ENCODE peak calls at places on chromosomes 5 and 9, in five cellular contexts. One of them, this sample, is unnamed.

GRCh38 chr9:91786132-91786896 is 163.7 kb downstream of the ROR2 start:
- DNase-seq in K562: peak; percentile 63
- DNase-seq in HepG2: no peak
- DNase-seq in GM12878: no peak
- DNase-seq in H1: no peak
- DNase-seq in this sample: no peak

GRCh38 chr5:87155076-87155475 is 112.6 kb upstream of the RASA1 start:
- DNase-seq in GM12878: no peak
- DNase-seq in HepG2: no peak
- DNase-seq in K562: no peak
- DNase-seq in H1: no peak
- DNase-seq in this sample: no peak

GRCh38 chr5:88883566-88884434 is 816 bp upstream of the MEF2C start:
- DNase-seq in H1: peak; percentile 77
- DNase-seq in K562: peak; percentile 47
- DNase-seq in HepG2: no peak
- DNase-seq in GM12878: no peak
- DNase-seq in this sample: peak; percentile 69

GRCh38 chr9:75855509-75855908 is 35.0 kb upstream of the PCSK5 start:
- DNase-seq in K562: no peak
- DNase-seq in H1: no peak
- DNase-seq in HepG2: peak; percentile 13
- DNase-seq in GM12878: no peak
- DNase-seq in this sample: no peak

GRCh38 chr5:180334751-180335613 is 18.2 kb downstream of the GFPT2 start:
- DNase-seq in HepG2: no peak
- DNase-seq in K562: no peak
- DNase-seq in GM12878: no peak
- DNase-seq in H1: no peak
- DNase-seq in this sample: no peak

GRCh38 chr9:95102001-95102433 is 215.5 kb downstream of the FANCC start:
- DNase-seq in H1: no peak
- DNase-seq in GM12878: no peak
- DNase-seq in HepG2: no peak
- DNase-seq in K562: no peak
- DNase-seq in this sample: no peak

GRCh38 chr9:123607479-123607878 is 251.5 kb downstream of the CRB2 start:
- DNase-seq in GM12878: no peak
- DNase-seq in K562: no peak
- DNase-seq in HepG2: peak; percentile 47
- DNase-seq in H1: peak; percentile 16
- DNase-seq in this sample: no peak

GRCh38 chr9:89872426-89872912 is 267.7 kb downstream of the GADD45G start:
- DNase-seq in GM12878: no peak
- DNase-seq in K562: no peak
- DNase-seq in H1: no peak
- DNase-seq in HepG2: no peak
- DNase-seq in this sample: no peak

GRCh38 chr5:38742821-38743220 is 103.0 kb upstream of the OSMR start:
- DNase-seq in K562: no peak
- DNase-seq in H1: no peak
- DNase-seq in GM12878: no peak
- DNase-seq in HepG2: no peak
- DNase-seq in this sample: no peak

GRCh38 chr9:69822091-69822750 is 1.6 kb downstream of the CFAP95 start:
- DNase-seq in GM12878: no peak
- DNase-seq in K562: peak; percentile 13
- DNase-seq in HepG2: no peak
- DNase-seq in H1: no peak
- DNase-seq in this sample: no peak

GRCh38 chr9:69120380-69121154 is 53.5 kb upstream of the TJP2 start:
- DNase-seq in GM12878: no peak
- DNase-seq in K562: no peak
- DNase-seq in H1: peak; percentile 91
- DNase-seq in HepG2: peak; percentile 81
- DNase-seq in this sample: no peak

GRCh38 chr9:21434202-21435014 is 5.8 kb upstream of the IFNA1 start:
- DNase-seq in H1: peak; percentile 66
- DNase-seq in HepG2: peak; percentile 52
- DNase-seq in K562: no peak
- DNase-seq in GM12878: no peak
- DNase-seq in this sample: peak; percentile 16

GRCh38 chr5:169576181-169576598 is 7.4 kb upstream of the SPDL1 start:
- DNase-seq in K562: no peak
- DNase-seq in H1: no peak
- DNase-seq in HepG2: no peak
- DNase-seq in GM12878: no peak
- DNase-seq in this sample: no peak

GRCh38 chr9:113479150-113479761 is 15.7 kb downstream of the RGS3 start:
- DNase-seq in GM12878: no peak
- DNase-seq in K562: no peak
- DNase-seq in HepG2: no peak
- DNase-seq in H1: no peak
- DNase-seq in this sample: no peak

GRCh38 chr5:172492097-172492840 is 37.9 kb upstream of the SH3PXD2B start:
- DNase-seq in K562: no peak
- DNase-seq in HepG2: no peak
- DNase-seq in GM12878: no peak
- DNase-seq in H1: no peak
- DNase-seq in this sample: no peak

GRCh38 chr5:134503937-134504437 is 21.5 kb upstream of the JADE2 start:
- DNase-seq in K562: no peak
- DNase-seq in GM12878: no peak
- DNase-seq in H1: no peak
- DNase-seq in HepG2: peak; percentile 15
- DNase-seq in this sample: no peak

GRCh38 chr5:179679014-179679674 is 1.7 kb downstream of the CBY3 start:
- DNase-seq in GM12878: no peak
- DNase-seq in HepG2: no peak
- DNase-seq in H1: peak; percentile 89
- DNase-seq in K562: peak; percentile 17
- DNase-seq in this sample: peak; percentile 66

GRCh38 chr9:34506623-34507022 is 16.2 kb downstream of the ENHO start:
- DNase-seq in GM12878: no peak
- DNase-seq in HepG2: no peak
- DNase-seq in H1: no peak
- DNase-seq in K562: no peak
- DNase-seq in this sample: no peak

GRCh38 chr9:84230355-84231136 is 110.0 kb downstream of the SLC28A3 start:
- DNase-seq in HepG2: no peak
- DNase-seq in GM12878: no peak
- DNase-seq in K562: no peak
- DNase-seq in H1: no peak
- DNase-seq in this sample: no peak

GRCh38 chr9:98860871-98861293 is 53.4 kb downstream of the GALNT12 start:
- DNase-seq in GM12878: no peak
- DNase-seq in H1: no peak
- DNase-seq in K562: no peak
- DNase-seq in HepG2: no peak
- DNase-seq in this sample: peak; percentile 49

GRCh38 chr9:108634164-108634563 is 221.6 kb downstream of the ACTL7B start:
- DNase-seq in HepG2: no peak
- DNase-seq in H1: no peak
- DNase-seq in GM12878: no peak
- DNase-seq in K562: no peak
- DNase-seq in this sample: no peak

GRCh38 chr5:123120197-123120596 is 31.2 kb downstream of the PRDM6 start:
- DNase-seq in H1: no peak
- DNase-seq in GM12878: no peak
- DNase-seq in K562: peak; percentile 20
- DNase-seq in HepG2: no peak
- DNase-seq in this sample: peak; percentile 41

GRCh38 chr5:115068239-115069086 is 101.2 kb downstream of the TRIM36 start:
- DNase-seq in GM12878: peak; percentile 57
- DNase-seq in HepG2: peak; percentile 73
- DNase-seq in K562: no peak
- DNase-seq in H1: no peak
- DNase-seq in this sample: no peak

GRCh38 chr5:134088291-134088690 is 26.2 kb upstream of the TCF7 start:
- DNase-seq in K562: no peak
- DNase-seq in H1: no peak
- DNase-seq in GM12878: no peak
- DNase-seq in HepG2: no peak
- DNase-seq in this sample: no peak

GRCh38 chr5:118554991-118555390 is 433.4 kb downstream of the DTWD2 start:
- DNase-seq in GM12878: no peak
- DNase-seq in K562: no peak
- DNase-seq in HepG2: no peak
- DNase-seq in H1: no peak
- DNase-seq in this sample: no peak

GRCh38 chr9:129225815-129226214 is 47.8 kb upstream of the IER5L start:
- DNase-seq in K562: peak; percentile 58
- DNase-seq in GM12878: no peak
- DNase-seq in H1: no peak
- DNase-seq in HepG2: no peak
- DNase-seq in this sample: peak; percentile 87

GRCh38 chr5:64147849-64148441 is 17.7 kb upstream of the RNF180 start:
- DNase-seq in HepG2: peak; percentile 7
- DNase-seq in GM12878: no peak
- DNase-seq in H1: peak; percentile 74
- DNase-seq in K562: peak; percentile 16
- DNase-seq in this sample: peak; percentile 47

GRCh38 chr9:81826541-81826906 is 101.7 kb upstream of the SPATA31D4 start:
- DNase-seq in K562: no peak
- DNase-seq in H1: no peak
- DNase-seq in HepG2: no peak
- DNase-seq in GM12878: no peak
- DNase-seq in this sample: no peak

DNA sequence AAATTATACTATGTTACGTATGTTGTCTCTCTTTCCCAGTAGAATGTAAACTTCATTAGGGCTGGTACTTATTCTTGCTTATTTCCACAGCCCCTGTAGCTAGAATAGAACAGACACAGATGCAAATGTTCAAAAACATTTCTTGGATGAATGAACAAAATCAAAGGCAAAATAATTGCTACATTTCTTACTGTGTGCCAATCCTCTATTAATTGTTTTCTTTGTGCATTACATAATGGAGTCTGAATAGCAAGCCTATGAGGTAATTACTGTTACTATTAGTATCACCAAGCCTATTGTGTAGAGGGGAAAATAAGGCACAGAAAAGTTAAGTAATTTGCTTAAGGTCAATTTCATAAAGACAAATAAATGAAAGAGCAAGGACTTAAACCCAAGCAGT is 775 bp upstream of the OR13C2 start:
- DNase-seq in HepG2: no peak
- DNase-seq in GM12878: no peak
- DNase-seq in K562: no peak
- DNase-seq in H1: no peak
- DNase-seq in this sample: no peak
- TF ChIP-seq MAX in HepG2: no peak
- TF ChIP-seq MAX in GM12878: no peak
- TF ChIP-seq MAX in K562: no peak
- TF ChIP-seq MAX in H1: no peak
- TF ChIP-seq MAX in this sample: no peak

DNA sequence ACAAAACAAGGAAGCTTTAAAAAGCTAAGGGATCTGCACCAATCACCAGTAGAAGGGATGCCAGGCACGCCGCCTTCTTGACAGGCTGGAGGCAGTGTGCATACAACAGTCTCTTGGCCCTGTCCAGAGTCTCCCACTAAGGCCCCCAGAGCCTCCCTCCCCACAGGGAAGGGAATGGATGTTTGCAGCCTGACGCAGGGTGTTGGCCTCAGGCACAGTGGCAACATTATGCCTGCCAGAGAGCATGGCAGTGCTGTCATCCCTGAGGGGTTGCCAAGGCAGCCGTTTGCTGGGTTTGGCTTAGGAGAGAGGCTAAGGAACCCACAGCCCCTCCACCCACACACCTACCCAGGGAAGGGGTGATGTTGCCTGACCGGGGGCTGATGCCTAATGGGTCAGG is 4.8 kb downstream of the HBEGF start:
- DNase-seq in H1: no peak
- DNase-seq in GM12878: no peak
- DNase-seq in K562: no peak
- DNase-seq in HepG2: no peak
- DNase-seq in this sample: no peak
- TF ChIP-seq RFX5 in H1: no peak
- TF ChIP-seq RFX5 in GM12878: no peak
- TF ChIP-seq RFX5 in K562: no peak
- TF ChIP-seq RFX5 in HepG2: no peak
- TF ChIP-seq RFX5 in this sample: no peak

DNA sequence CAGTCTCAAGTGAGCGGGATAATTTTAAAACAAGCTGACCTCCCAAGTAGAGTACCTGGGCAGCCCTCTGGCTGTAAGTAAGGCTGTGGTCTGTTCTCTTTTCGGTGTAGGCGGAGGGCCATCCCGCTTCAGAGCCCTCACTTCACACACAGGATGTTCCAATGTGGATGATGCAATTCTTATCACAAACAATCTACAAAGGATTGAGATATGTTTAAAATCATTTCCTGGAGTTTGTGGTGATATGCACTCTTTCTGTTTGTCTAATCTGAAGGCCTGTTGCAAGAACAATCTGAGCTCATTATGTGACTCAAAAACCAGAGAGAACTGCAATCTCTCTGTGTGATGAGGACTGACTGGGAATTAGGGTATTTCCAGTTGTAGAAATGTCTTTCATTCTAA is 42.5 kb downstream of the ITGA2 start:
- DNase-seq in HepG2: peak; percentile 89
- DNase-seq in GM12878: no peak
- DNase-seq in H1: no peak
- DNase-seq in K562: no peak
- DNase-seq in this sample: peak; percentile 7
- TF ChIP-seq GABPA in HepG2: no peak
- TF ChIP-seq GABPA in GM12878: no peak
- TF ChIP-seq GABPA in H1: no peak
- TF ChIP-seq GABPA in K562: no peak
- TF ChIP-seq GABPA in this sample: no peak

GRCh38 chr5:101429241-101429640 is 526.2 kb upstream of the ST8SIA4 start:
- DNase-seq in K562: no peak
- DNase-seq in GM12878: no peak
- DNase-seq in H1: no peak
- DNase-seq in HepG2: no peak
- DNase-seq in this sample: no peak

GRCh38 chr5:101430551-101430950 is 527.5 kb upstream of the ST8SIA4 start:
- DNase-seq in K562: no peak
- DNase-seq in H1: no peak
- DNase-seq in HepG2: no peak
- DNase-seq in GM12878: no peak
- DNase-seq in this sample: no peak

GRCh38 chr5:101418735-101419134 is 515.7 kb upstream of the ST8SIA4 start:
- DNase-seq in K562: no peak
- DNase-seq in H1: no peak
- DNase-seq in GM12878: no peak
- DNase-seq in HepG2: no peak
- DNase-seq in this sample: no peak

GRCh38 chr5:101425345-101425744 is 522.3 kb upstream of the ST8SIA4 start:
- DNase-seq in H1: no peak
- DNase-seq in GM12878: no peak
- DNase-seq in K562: no peak
- DNase-seq in HepG2: no peak
- DNase-seq in this sample: no peak

GRCh38 chr5:101424530-101425175 is 521.6 kb upstream of the ST8SIA4 start:
- DNase-seq in HepG2: no peak
- DNase-seq in H1: no peak
- DNase-seq in GM12878: no peak
- DNase-seq in K562: no peak
- DNase-seq in this sample: no peak
- TF ChIP-seq MAX in HepG2: no peak
- TF ChIP-seq MAX in H1: no peak
- TF ChIP-seq MAX in GM12878: no peak
- TF ChIP-seq MAX in K562: no peak
- TF ChIP-seq MAX in this sample: no peak

GRCh38 chr5:126965061-126965475 is 65.3 kb downstream of the MARCHF3 start:
- DNase-seq in GM12878: peak; percentile 55
- DNase-seq in HepG2: no peak
- DNase-seq in K562: no peak
- DNase-seq in H1: no peak
- DNase-seq in this sample: no peak
- TF ChIP-seq RFX5 in GM12878: no peak
- TF ChIP-seq RFX5 in HepG2: no peak
- TF ChIP-seq RFX5 in K562: no peak
- TF ChIP-seq RFX5 in H1: no peak
- TF ChIP-seq RFX5 in this sample: no peak